ENCODE peak calls at places on chromosomes 2 and 18, in four cellular contexts. One of them, this sample, is unnamed.

GRCh38 chr2:54867457-54867856 is 144.0 kb downstream of the EML6 start:
- DNase-seq in tibial nerve: no peak
- DNase-seq in gastrocnemius medialis: no peak
- DNase-seq in endothelial cell of umbilical vein: no peak
- DNase-seq in this sample: no peak

GRCh38 chr2:24169031-24169430 is 5.8 kb upstream of the FAM228A start:
- DNase-seq in tibial nerve: no peak
- DNase-seq in gastrocnemius medialis: no peak
- DNase-seq in endothelial cell of umbilical vein: no peak
- DNase-seq in this sample: no peak

GRCh38 chr2:226211439-226211838 is 588.2 kb downstream of the IRS1 start:
- DNase-seq in tibial nerve: no peak
- DNase-seq in gastrocnemius medialis: no peak
- DNase-seq in endothelial cell of umbilical vein: peak
- DNase-seq in this sample: no peak

GRCh38 chr18:11654736-11655604 is 34.1 kb upstream of the GNAL start:
- DNase-seq in tibial nerve: peak
- DNase-seq in gastrocnemius medialis: no peak
- DNase-seq in endothelial cell of umbilical vein: peak
- DNase-seq in this sample: peak

GRCh38 chr2:153568105-153568504 is 89.5 kb upstream of the RPRM start:
- DNase-seq in tibial nerve: no peak
- DNase-seq in gastrocnemius medialis: no peak
- DNase-seq in endothelial cell of umbilical vein: no peak
- DNase-seq in this sample: no peak

GRCh38 chr18:57771183-57771582 is 31.9 kb downstream of the ATP8B1 start:
- DNase-seq in tibial nerve: no peak
- DNase-seq in gastrocnemius medialis: no peak
- DNase-seq in endothelial cell of umbilical vein: peak
- DNase-seq in this sample: no peak

GRCh38 chr18:49168970-49169619 is 218.3 kb upstream of the SMAD7 start:
- DNase-seq in tibial nerve: no peak
- DNase-seq in gastrocnemius medialis: no peak
- DNase-seq in endothelial cell of umbilical vein: no peak
- DNase-seq in this sample: no peak

GRCh38 chr2:37612382-37612781 is 59.1 kb downstream of the CDC42EP3 start:
- DNase-seq in tibial nerve: no peak
- DNase-seq in gastrocnemius medialis: no peak
- DNase-seq in endothelial cell of umbilical vein: no peak
- DNase-seq in this sample: no peak

GRCh38 chr2:20496069-20496468 is 49.2 kb downstream of the RHOB start:
- DNase-seq in tibial nerve: no peak
- DNase-seq in gastrocnemius medialis: peak
- DNase-seq in endothelial cell of umbilical vein: no peak
- DNase-seq in this sample: peak

GRCh38 chr2:139645617-139646016 is 865.4 kb upstream of the NXPH2 start:
- DNase-seq in tibial nerve: no peak
- DNase-seq in gastrocnemius medialis: no peak
- DNase-seq in endothelial cell of umbilical vein: no peak
- DNase-seq in this sample: no peak

GRCh38 chr2:108552566-108552965 is 18.3 kb downstream of the LIMS1 start:
- DNase-seq in tibial nerve: no peak
- DNase-seq in gastrocnemius medialis: no peak
- DNase-seq in endothelial cell of umbilical vein: no peak
- DNase-seq in this sample: no peak

GRCh38 chr2:223469270-223470057 is 132.7 kb downstream of the SCG2 start:
- DNase-seq in tibial nerve: peak
- DNase-seq in gastrocnemius medialis: peak
- DNase-seq in endothelial cell of umbilical vein: no peak
- DNase-seq in this sample: peak

GRCh38 chr2:109452318-109453305 is 161.2 kb downstream of the SEPTIN10 start:
- DNase-seq in tibial nerve: no peak
- DNase-seq in gastrocnemius medialis: no peak
- DNase-seq in endothelial cell of umbilical vein: no peak
- DNase-seq in this sample: no peak

GRCh38 chr2:42933824-42934254 is 141.5 kb upstream of the HAAO start:
- DNase-seq in tibial nerve: no peak
- DNase-seq in gastrocnemius medialis: no peak
- DNase-seq in endothelial cell of umbilical vein: no peak
- DNase-seq in this sample: no peak

GRCh38 chr2:9972621-9973445 is 21.3 kb downstream of the GRHL1 start:
- DNase-seq in tibial nerve: peak
- DNase-seq in gastrocnemius medialis: no peak
- DNase-seq in endothelial cell of umbilical vein: peak
- DNase-seq in this sample: no peak

GRCh38 chr2:25251032-25251460 is 82.7 kb upstream of the POMC start:
- DNase-seq in tibial nerve: no peak
- DNase-seq in gastrocnemius medialis: no peak
- DNase-seq in endothelial cell of umbilical vein: no peak
- DNase-seq in this sample: no peak

GRCh38 chr2:159035790-159036411 is 67.5 kb downstream of the TANC1 start:
- DNase-seq in tibial nerve: no peak
- DNase-seq in gastrocnemius medialis: no peak
- DNase-seq in endothelial cell of umbilical vein: peak
- DNase-seq in this sample: no peak

GRCh38 chr2:113342650-113343049 is 63.9 kb upstream of the PAX8 start:
- DNase-seq in tibial nerve: peak
- DNase-seq in gastrocnemius medialis: peak
- DNase-seq in endothelial cell of umbilical vein: no peak
- DNase-seq in this sample: no peak

GRCh38 chr18:21444465-21445023 is 156.0 kb downstream of the ESCO1 start:
- DNase-seq in tibial nerve: peak
- DNase-seq in gastrocnemius medialis: no peak
- DNase-seq in endothelial cell of umbilical vein: peak
- DNase-seq in this sample: no peak

GRCh38 chr2:179239194-179239593 is 25.4 kb downstream of the SESTD1 start:
- DNase-seq in tibial nerve: no peak
- DNase-seq in gastrocnemius medialis: no peak
- DNase-seq in endothelial cell of umbilical vein: peak
- DNase-seq in this sample: no peak

GRCh38 chr18:58682429-58683069 is 11.3 kb downstream of the MALT1 start:
- DNase-seq in tibial nerve: peak
- DNase-seq in gastrocnemius medialis: no peak
- DNase-seq in endothelial cell of umbilical vein: peak
- DNase-seq in this sample: no peak

GRCh38 chr2:234952270-234953115 is 676 bp downstream of the SH3BP4 start:
- DNase-seq in tibial nerve: no peak
- DNase-seq in gastrocnemius medialis: no peak
- DNase-seq in endothelial cell of umbilical vein: peak
- DNase-seq in this sample: no peak

GRCh38 chr2:71933467-71934319 is 214.0 kb downstream of the CYP26B1 start:
- DNase-seq in tibial nerve: no peak
- DNase-seq in gastrocnemius medialis: no peak
- DNase-seq in endothelial cell of umbilical vein: no peak
- DNase-seq in this sample: peak

GRCh38 chr2:234352270-234352669 is 144.6 kb downstream of the ARL4C start:
- DNase-seq in tibial nerve: no peak
- DNase-seq in gastrocnemius medialis: no peak
- DNase-seq in endothelial cell of umbilical vein: no peak
- DNase-seq in this sample: no peak

GRCh38 chr2:144201868-144202468 is 318.0 kb downstream of the ZEB2 start:
- DNase-seq in tibial nerve: no peak
- DNase-seq in gastrocnemius medialis: no peak
- DNase-seq in endothelial cell of umbilical vein: peak
- DNase-seq in this sample: no peak

GRCh38 chr2:26934985-26935384 is 35.5 kb upstream of the MAPRE3 start:
- DNase-seq in tibial nerve: no peak
- DNase-seq in gastrocnemius medialis: no peak
- DNase-seq in endothelial cell of umbilical vein: no peak
- DNase-seq in this sample: no peak

GRCh38 chr18:42192251-42193248 is 237.5 kb downstream of the PIK3C3 start:
- DNase-seq in tibial nerve: no peak
- DNase-seq in gastrocnemius medialis: no peak
- DNase-seq in endothelial cell of umbilical vein: no peak
- DNase-seq in this sample: no peak

GRCh38 chr2:61404438-61404837 is 66.4 kb downstream of the USP34 start:
- DNase-seq in tibial nerve: no peak
- DNase-seq in gastrocnemius medialis: no peak
- DNase-seq in endothelial cell of umbilical vein: no peak
- DNase-seq in this sample: no peak

GRCh38 chr2:12087671-12088380 is 341.4 kb downstream of the LPIN1 start:
- DNase-seq in tibial nerve: no peak
- DNase-seq in gastrocnemius medialis: no peak
- DNase-seq in endothelial cell of umbilical vein: no peak
- DNase-seq in this sample: no peak

GRCh38 chr18:3791258-3791657 is 341.3 kb downstream of the TGIF1 start:
- DNase-seq in tibial nerve: no peak
- DNase-seq in gastrocnemius medialis: no peak
- DNase-seq in endothelial cell of umbilical vein: peak
- DNase-seq in this sample: no peak

GRCh38 chr18:936941-937340 is 32.3 kb downstream of the ADCYAP1 start:
- DNase-seq in tibial nerve: no peak
- DNase-seq in gastrocnemius medialis: no peak
- DNase-seq in endothelial cell of umbilical vein: no peak
- DNase-seq in this sample: no peak

GRCh38 chr2:108377815-108378630 is at the start of gene SULT1C4:
- DNase-seq in tibial nerve: peak
- DNase-seq in gastrocnemius medialis: no peak
- DNase-seq in endothelial cell of umbilical vein: peak
- DNase-seq in this sample: no peak

GRCh38 chr2:207734264-207734635 is 22.8 kb downstream of the CCNYL1 start:
- DNase-seq in tibial nerve: no peak
- DNase-seq in gastrocnemius medialis: no peak
- DNase-seq in endothelial cell of umbilical vein: peak
- DNase-seq in this sample: no peak

GRCh38 chr2:218397502-218398436 is 1.9 kb upstream of the CTDSP1 start:
- DNase-seq in tibial nerve: peak
- DNase-seq in gastrocnemius medialis: peak
- DNase-seq in endothelial cell of umbilical vein: peak
- DNase-seq in this sample: peak
- TF ChIP-seq POLR2A in tibial nerve: no peak
- TF ChIP-seq POLR2A in gastrocnemius medialis: peak
- TF ChIP-seq POLR2A in endothelial cell of umbilical vein: peak
- TF ChIP-seq POLR2A in this sample: no peak

GRCh38 chr2:365367-366275 is 77.7 kb upstream of the ALKAL2 start:
- DNase-seq in tibial nerve: no peak
- DNase-seq in gastrocnemius medialis: no peak
- DNase-seq in endothelial cell of umbilical vein: no peak
- DNase-seq in this sample: no peak
- TF ChIP-seq POLR2A in tibial nerve: no peak
- TF ChIP-seq POLR2A in gastrocnemius medialis: no peak
- TF ChIP-seq POLR2A in endothelial cell of umbilical vein: no peak
- TF ChIP-seq POLR2A in this sample: no peak

DNA sequence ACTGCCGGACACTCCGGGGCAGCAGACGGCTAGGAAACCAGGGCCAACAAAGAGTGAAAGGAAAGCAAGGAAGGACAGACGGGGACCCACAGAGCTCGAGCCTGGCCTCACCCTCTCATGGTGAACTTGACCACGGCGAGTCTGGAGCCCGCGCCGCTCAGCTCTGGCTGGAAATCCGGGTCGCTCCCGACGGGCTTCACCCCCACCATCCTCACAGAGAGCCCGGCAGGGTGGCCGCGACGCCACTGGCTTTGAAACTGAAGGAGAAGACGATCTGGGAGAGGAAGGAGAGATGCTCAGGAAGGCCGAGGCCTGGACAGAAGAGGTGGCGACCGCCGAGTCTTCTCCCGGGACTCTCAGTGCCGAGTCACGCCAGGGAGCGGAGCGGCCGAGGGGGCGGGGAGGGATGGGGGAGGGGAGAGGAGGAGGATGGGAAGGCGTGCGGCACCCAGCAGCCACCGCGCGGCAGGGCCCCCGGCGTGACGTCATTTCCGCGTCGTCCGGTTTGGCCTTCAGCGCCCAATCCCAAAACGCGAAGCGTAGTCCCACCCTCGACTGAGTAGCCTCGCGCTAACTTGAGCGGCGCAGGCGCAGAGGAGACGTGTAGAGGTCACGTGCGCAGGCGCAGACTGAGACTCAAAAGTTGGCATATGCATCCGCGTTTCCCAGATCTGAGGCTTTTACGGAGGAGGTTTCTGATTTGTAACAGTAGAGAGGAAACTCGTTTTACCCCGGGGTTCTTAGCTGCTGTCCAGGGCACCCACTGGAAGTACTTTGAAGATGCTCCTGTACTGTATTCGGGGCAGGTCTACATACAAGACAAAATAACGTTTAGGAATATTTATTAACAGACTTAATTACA is at the start of gene TXNL1:
- DNase-seq in tibial nerve: peak
- DNase-seq in gastrocnemius medialis: peak
- DNase-seq in endothelial cell of umbilical vein: peak
- DNase-seq in this sample: peak
- TF ChIP-seq POLR2A in tibial nerve: peak
- TF ChIP-seq POLR2A in gastrocnemius medialis: peak
- TF ChIP-seq POLR2A in endothelial cell of umbilical vein: peak
- TF ChIP-seq POLR2A in this sample: peak

DNA sequence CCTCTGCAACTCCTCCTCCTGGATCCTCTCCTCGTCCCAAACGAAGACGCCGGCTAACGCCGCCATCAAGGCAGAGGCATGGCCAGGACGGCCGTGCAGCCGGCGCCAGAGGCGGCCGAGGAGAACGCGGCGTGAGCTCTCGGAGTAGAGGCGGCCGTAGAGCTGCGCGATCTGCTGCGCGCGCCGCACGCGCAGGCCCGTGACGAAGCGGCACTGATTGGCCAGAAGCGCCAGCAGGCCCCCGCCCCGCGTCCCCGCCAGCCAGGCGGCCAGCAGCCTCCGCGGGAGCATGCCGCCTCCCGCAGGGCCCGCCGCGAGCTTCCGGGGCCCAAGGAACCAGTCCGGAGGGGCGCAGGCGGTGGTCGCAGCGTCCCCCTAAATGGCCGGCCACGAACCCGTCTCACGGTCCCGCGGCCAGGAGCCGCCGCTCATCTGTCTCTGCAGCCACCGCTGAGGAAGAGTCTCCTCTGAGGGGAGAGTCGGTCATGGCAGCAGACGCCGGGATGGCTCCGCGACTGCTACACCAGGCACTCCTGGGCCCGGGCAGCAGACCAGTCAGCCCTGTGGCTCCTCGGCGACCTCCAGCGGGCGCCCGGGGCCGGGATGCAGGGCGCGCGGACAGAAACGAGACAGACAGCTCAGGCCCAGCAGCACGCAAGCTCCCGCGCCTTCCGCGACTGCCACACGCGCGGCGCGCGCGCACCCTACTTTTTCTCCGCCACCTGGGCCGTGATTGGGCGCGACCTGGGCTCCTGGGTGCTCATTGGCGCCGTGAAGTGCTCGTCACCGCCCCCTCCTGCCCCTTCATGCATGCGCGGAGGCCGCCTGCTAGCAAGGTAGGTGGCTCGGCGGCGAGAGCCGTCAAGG is at the start of gene STARD7:
- DNase-seq in tibial nerve: peak
- DNase-seq in gastrocnemius medialis: peak
- DNase-seq in endothelial cell of umbilical vein: peak
- DNase-seq in this sample: peak
- TF ChIP-seq POLR2A in tibial nerve: peak
- TF ChIP-seq POLR2A in gastrocnemius medialis: peak
- TF ChIP-seq POLR2A in endothelial cell of umbilical vein: peak
- TF ChIP-seq POLR2A in this sample: peak

This sample was measured in H54.